ENCODE peak calls at places on chromosomes 1 and 21, in seven cellular contexts. One of them, this sample, is unnamed. For H3K27me3 and H3K9me3, the result is how much of the 10 kb centered on the place peaks cover.

GRCh38 chr1:41810446-41810845 is 108.3 kb downstream of the HIVEP3 start:
- DNase-seq in GM23248: peak
- DNase-seq in lower lobe of right lung: no peak
- DNase-seq in sigmoid colon: no peak
- DNase-seq in heart left ventricle: no peak
- DNase-seq in MG63: no peak
- DNase-seq in pancreas: no peak
- DNase-seq in this sample: peak

GRCh38 chr1:234369784-234370183 is 3.5 kb upstream of the COA6 start:
- DNase-seq in sigmoid colon: no peak
- DNase-seq in MG63: no peak
- DNase-seq in heart left ventricle: no peak
- DNase-seq in GM23248: peak
- DNase-seq in lower lobe of right lung: no peak
- DNase-seq in pancreas: no peak
- DNase-seq in this sample: no peak

GRCh38 chr1:109304221-109304915 is 2.4 kb downstream of the MYBPHL start:
- DNase-seq in heart left ventricle: no peak
- DNase-seq in MG63: no peak
- DNase-seq in pancreas: no peak
- DNase-seq in lower lobe of right lung: no peak
- DNase-seq in GM23248: no peak
- DNase-seq in sigmoid colon: no peak
- DNase-seq in this sample: no peak

GRCh38 chr1:100387209-100387608 is 34.9 kb downstream of the CDC14A start:
- DNase-seq in heart left ventricle: no peak
- DNase-seq in pancreas: no peak
- DNase-seq in GM23248: no peak
- DNase-seq in lower lobe of right lung: no peak
- DNase-seq in sigmoid colon: no peak
- DNase-seq in MG63: no peak
- DNase-seq in this sample: no peak

GRCh38 chr1:110384581-110385321 is 6.1 kb downstream of the SLC16A4 start:
- DNase-seq in pancreas: no peak
- DNase-seq in sigmoid colon: no peak
- DNase-seq in lower lobe of right lung: no peak
- DNase-seq in heart left ventricle: no peak
- DNase-seq in MG63: no peak
- DNase-seq in GM23248: no peak
- DNase-seq in this sample: no peak

GRCh38 chr21:42702720-42703119 is 49.3 kb downstream of the PDE9A start:
- DNase-seq in heart left ventricle: no peak
- DNase-seq in lower lobe of right lung: no peak
- DNase-seq in GM23248: no peak
- DNase-seq in MG63: no peak
- DNase-seq in pancreas: no peak
- DNase-seq in sigmoid colon: no peak
- DNase-seq in this sample: no peak

GRCh38 chr1:83901547-83902155 is 97.3 kb downstream of the TTLL7 start:
- DNase-seq in sigmoid colon: no peak
- DNase-seq in GM23248: peak
- DNase-seq in pancreas: peak
- DNase-seq in MG63: peak
- DNase-seq in lower lobe of right lung: no peak
- DNase-seq in heart left ventricle: no peak
- DNase-seq in this sample: no peak

GRCh38 chr1:43316738-43317520 is 16.1 kb downstream of the TIE1 start:
- DNase-seq in GM23248: peak
- DNase-seq in lower lobe of right lung: no peak
- DNase-seq in pancreas: no peak
- DNase-seq in sigmoid colon: peak
- DNase-seq in heart left ventricle: no peak
- DNase-seq in MG63: no peak
- DNase-seq in this sample: no peak

GRCh38 chr1:16235347-16235746 is 1.6 kb downstream of the CPLANE2 start:
- DNase-seq in GM23248: no peak
- DNase-seq in pancreas: no peak
- DNase-seq in lower lobe of right lung: peak
- DNase-seq in heart left ventricle: no peak
- DNase-seq in sigmoid colon: no peak
- DNase-seq in MG63: no peak
- DNase-seq in this sample: no peak

GRCh38 chr1:103267893-103268292 is 159.6 kb upstream of the COL11A1 start:
- DNase-seq in lower lobe of right lung: no peak
- DNase-seq in sigmoid colon: no peak
- DNase-seq in heart left ventricle: no peak
- DNase-seq in MG63: no peak
- DNase-seq in GM23248: no peak
- DNase-seq in pancreas: no peak
- DNase-seq in this sample: no peak

GRCh38 chr1:111747282-111747734 is 8.1 kb upstream of the INKA2 start:
- DNase-seq in sigmoid colon: no peak
- DNase-seq in GM23248: peak
- DNase-seq in MG63: peak
- DNase-seq in pancreas: peak
- DNase-seq in heart left ventricle: peak
- DNase-seq in lower lobe of right lung: no peak
- DNase-seq in this sample: peak

GRCh38 chr21:39313042-39313456 is 383 bp downstream of the BRWD1 start:
- DNase-seq in GM23248: no peak
- DNase-seq in lower lobe of right lung: no peak
- DNase-seq in heart left ventricle: peak
- DNase-seq in pancreas: peak
- DNase-seq in sigmoid colon: peak
- DNase-seq in MG63: peak
- DNase-seq in this sample: no peak

DNA sequence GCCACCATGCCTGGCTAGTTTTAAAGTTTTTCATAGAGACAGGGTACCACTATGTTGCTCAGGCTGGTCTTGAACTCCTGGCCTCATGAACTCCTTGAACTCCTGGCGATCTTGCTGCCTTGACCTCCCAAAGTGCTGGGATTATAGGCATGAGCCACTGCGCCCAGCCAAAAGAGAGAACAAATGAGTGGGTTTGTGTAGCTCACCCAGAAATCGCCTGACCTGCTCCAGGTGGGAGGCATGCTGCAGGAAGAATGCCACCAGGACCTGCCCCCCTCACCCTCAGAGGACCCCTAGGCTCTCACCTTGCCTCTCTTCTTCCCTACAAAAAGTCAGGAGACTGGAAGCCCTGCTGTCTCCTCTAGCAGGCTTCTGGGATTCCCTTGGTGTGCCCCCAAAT is 88.8 kb downstream of the SYT2 start:
- DNase-seq in MG63: no peak
- DNase-seq in pancreas: no peak
- DNase-seq in sigmoid colon: no peak
- DNase-seq in GM23248: no peak
- DNase-seq in heart left ventricle: no peak
- DNase-seq in lower lobe of right lung: no peak
- DNase-seq in this sample: no peak
- H3K27me3 ChIP-seq in MG63: under half
- H3K27me3 ChIP-seq in pancreas: under half
- H3K27me3 ChIP-seq in sigmoid colon: under half
- H3K27me3 ChIP-seq in GM23248: under half
- H3K27me3 ChIP-seq in heart left ventricle: under half
- H3K27me3 ChIP-seq in lower lobe of right lung: under half
- H3K27me3 ChIP-seq in this sample: under half

DNA sequence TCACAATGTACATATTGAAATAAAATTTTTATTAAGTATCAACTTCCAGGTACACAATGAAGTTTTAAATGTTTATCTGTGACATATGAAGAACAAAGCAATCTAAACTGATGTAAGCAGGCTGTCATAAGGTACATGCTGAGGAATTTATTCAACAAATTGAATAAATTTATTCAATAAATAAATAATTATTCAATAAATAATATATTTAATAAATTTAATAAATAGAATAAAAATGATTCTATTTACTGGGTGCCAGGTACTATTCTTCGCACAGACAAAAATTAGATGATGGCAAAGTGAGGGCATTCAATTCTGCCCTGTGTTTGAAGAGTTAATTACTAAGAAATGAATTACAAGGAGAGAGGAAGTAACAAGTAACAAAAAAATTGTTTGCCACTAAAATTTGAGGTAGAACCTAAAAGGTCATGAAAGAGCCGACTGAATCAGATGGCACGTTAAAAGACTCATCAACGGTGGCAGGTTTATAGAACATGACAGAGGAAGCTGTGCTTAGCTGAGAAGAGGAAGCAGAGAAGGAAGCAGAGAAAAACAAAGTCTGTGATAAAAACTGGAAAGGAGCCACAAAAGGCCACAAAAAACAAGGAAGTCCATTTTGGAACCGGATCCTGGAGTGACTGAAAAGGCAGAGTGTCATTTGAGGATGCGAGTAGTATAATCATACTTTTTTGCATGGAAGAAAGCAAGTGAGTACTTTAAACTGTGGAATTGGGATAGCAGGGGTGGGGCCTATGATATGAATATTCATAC is 2.2 kb upstream of the USP24 start:
- DNase-seq in sigmoid colon: no peak
- DNase-seq in lower lobe of right lung: no peak
- DNase-seq in pancreas: peak
- DNase-seq in GM23248: no peak
- DNase-seq in MG63: no peak
- DNase-seq in heart left ventricle: no peak
- DNase-seq in this sample: peak
- H3K4me3 ChIP-seq in sigmoid colon: no peak
- H3K4me3 ChIP-seq in lower lobe of right lung: no peak
- H3K4me3 ChIP-seq in pancreas: no peak
- H3K4me3 ChIP-seq in GM23248: no peak
- H3K4me3 ChIP-seq in MG63: no peak
- H3K4me3 ChIP-seq in heart left ventricle: no peak
- H3K4me3 ChIP-seq in this sample: no peak

GRCh38 chr1:104933846-104934245 is 1184.1 kb downstream of the AMY1C start:
- DNase-seq in lower lobe of right lung: peak
- DNase-seq in MG63: no peak
- DNase-seq in pancreas: no peak
- DNase-seq in GM23248: no peak
- DNase-seq in heart left ventricle: no peak
- DNase-seq in sigmoid colon: no peak
- DNase-seq in this sample: no peak

GRCh38 chr1:104932949-104933679 is 1183.4 kb downstream of the AMY1C start:
- DNase-seq in pancreas: no peak
- DNase-seq in lower lobe of right lung: no peak
- DNase-seq in GM23248: no peak
- DNase-seq in MG63: peak
- DNase-seq in sigmoid colon: no peak
- DNase-seq in heart left ventricle: no peak
- DNase-seq in this sample: peak

GRCh38 chr1:104929280-104929679 is 1179.6 kb downstream of the AMY1C start:
- DNase-seq in heart left ventricle: no peak
- DNase-seq in GM23248: no peak
- DNase-seq in MG63: no peak
- DNase-seq in pancreas: no peak
- DNase-seq in sigmoid colon: no peak
- DNase-seq in lower lobe of right lung: no peak
- DNase-seq in this sample: no peak

DNA sequence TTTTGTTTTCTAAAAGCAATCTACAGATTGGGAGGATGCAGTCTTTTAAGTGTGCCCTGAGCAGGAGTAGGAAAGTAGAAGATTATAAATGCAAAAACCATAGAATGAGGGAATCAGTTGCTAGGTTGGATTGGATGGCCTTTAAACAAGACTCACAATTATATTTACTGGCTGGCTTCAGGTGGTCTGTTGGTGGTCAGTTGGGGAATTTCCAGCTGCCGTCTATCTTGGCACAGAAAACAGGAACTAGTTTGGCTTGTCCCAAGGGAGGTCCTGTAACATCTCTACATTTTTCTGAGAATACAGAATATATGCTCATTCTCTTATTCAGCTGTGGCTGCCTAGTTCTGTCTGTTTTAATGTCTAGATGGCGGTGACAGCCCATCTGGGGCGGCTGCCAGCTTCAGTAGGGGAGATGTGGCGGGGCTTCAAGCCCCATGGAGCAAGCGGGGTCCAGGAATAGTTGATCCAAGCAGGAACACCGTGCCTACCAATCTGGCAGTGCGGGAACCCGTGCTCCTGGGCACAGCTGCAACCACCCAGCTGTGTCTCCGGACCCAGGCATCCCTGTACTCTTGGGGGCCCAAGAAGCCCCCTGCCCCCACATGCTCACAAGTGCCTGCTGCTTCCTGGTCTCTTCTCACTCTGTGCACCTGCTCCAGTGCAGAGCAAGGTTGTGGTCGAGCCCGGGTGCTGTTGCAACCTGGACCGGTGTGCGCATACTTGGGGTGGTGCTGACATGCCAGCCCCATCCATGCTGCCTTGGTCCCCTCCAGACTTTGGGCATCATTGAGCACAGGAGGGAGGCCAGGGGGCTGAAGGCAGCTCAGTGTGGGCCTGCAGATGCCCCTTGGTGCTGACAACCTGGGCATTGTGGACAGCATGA is 1182.6 kb downstream of the AMY1C start:
- DNase-seq in GM23248: no peak
- DNase-seq in sigmoid colon: no peak
- DNase-seq in MG63: no peak
- DNase-seq in heart left ventricle: no peak
- DNase-seq in pancreas: no peak
- DNase-seq in lower lobe of right lung: no peak
- DNase-seq in this sample: peak
- H3K9me3 ChIP-seq in GM23248: under half
- H3K9me3 ChIP-seq in sigmoid colon: under half
- H3K9me3 ChIP-seq in MG63: under half
- H3K9me3 ChIP-seq in heart left ventricle: under half
- H3K9me3 ChIP-seq in pancreas: under half
- H3K9me3 ChIP-seq in lower lobe of right lung: under half
- H3K9me3 ChIP-seq in this sample: under half

GRCh38 chr1:169878498-169878897 is 15.2 kb downstream of the SCYL3 start:
- DNase-seq in pancreas: no peak
- DNase-seq in MG63: no peak
- DNase-seq in GM23248: no peak
- DNase-seq in heart left ventricle: no peak
- DNase-seq in lower lobe of right lung: no peak
- DNase-seq in sigmoid colon: no peak
- DNase-seq in this sample: no peak
- H3K27me3 ChIP-seq in pancreas: under half
- H3K27me3 ChIP-seq in MG63: under half
- H3K27me3 ChIP-seq in GM23248: under half
- H3K27me3 ChIP-seq in heart left ventricle: under half
- H3K27me3 ChIP-seq in lower lobe of right lung: under half
- H3K27me3 ChIP-seq in sigmoid colon: under half
- H3K27me3 ChIP-seq in this sample: under half

DNA sequence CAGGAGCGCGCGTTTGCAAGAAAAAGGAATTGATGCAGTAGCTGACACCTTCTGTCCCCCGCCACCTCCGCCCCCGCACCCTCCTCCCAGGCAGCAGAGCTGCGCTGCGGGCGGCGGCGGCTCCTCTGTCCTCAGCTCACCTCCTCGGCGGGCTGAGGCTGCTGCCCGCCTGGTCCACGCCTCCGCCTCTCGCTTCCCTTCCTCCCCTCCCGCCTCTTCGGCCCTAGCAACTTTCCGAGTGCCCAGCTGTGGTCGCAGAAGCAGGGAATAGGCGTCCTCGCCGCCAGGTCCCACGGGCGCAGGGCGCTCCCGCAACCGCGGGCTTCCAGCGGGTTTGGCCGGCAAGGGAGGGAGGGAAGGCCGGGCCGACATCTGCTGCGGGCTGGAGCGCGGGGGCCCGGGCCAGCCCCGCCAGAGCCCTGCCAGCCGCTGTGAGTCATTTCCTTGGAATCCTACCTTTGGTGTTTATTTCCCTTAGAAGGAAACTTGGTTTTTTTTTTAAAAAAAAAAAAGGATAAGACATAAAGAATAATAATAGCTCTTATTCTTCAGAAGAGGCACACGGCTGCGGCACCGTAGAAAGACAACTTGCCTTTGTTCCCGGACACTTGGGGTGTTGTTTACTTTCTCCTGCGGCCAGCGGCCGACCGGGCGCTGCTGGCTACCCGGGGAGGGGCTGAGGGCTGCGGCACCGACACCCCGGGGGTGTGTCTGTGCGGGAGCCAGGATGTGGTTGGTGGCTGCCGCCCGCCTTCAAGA is 1.1 kb downstream of the SERTAD4 start:
- DNase-seq in pancreas: peak
- DNase-seq in heart left ventricle: peak
- DNase-seq in MG63: peak
- DNase-seq in GM23248: peak
- DNase-seq in sigmoid colon: peak
- DNase-seq in lower lobe of right lung: peak
- DNase-seq in this sample: peak
- H3K4me3 ChIP-seq in pancreas: peak
- H3K4me3 ChIP-seq in heart left ventricle: peak
- H3K4me3 ChIP-seq in MG63: peak
- H3K4me3 ChIP-seq in GM23248: peak
- H3K4me3 ChIP-seq in sigmoid colon: peak
- H3K4me3 ChIP-seq in lower lobe of right lung: peak
- H3K4me3 ChIP-seq in this sample: peak